ENCODE peak calls at places on chromosome 3, in seven cellular contexts. U is right cardiac atrium; M is colonic mucosa; D is adipocyte; Q is effector memory CD4-positive, alpha-beta T cell; K is neural progenitor cell; Y is psoas muscle. Z is an unnamed sample.

GRCh38 chr3:48016336-48016973 is at the start of gene MAP4:
- DNase-seq in U (no peak), M (no peak), D (peak; percentile 29), Q (no peak), K (no peak), Y (no peak), Z (no peak)

GRCh38 chr3:149442845-149443544 is 31.5 kb upstream of the TM4SF4 start:
- DNase-seq in U (no peak), M (no peak), D (peak; percentile 75), Q (no peak), K (no peak), Y (no peak), Z (no peak)

GRCh38 chr3:16849240-16849639 is 35.5 kb upstream of the PLCL2 start:
- DNase-seq in U (peak; percentile 62), M (peak; percentile 83), D (peak; percentile 65), Q (peak; percentile 54), K (peak; percentile 58), Y (peak; percentile 52), Z (peak; percentile 17)

GRCh38 chr3:13934813-13935212 is 54.9 kb upstream of the WNT7A start:
- DNase-seq in U (no peak), M (no peak), D (no peak), Q (no peak), K (no peak), Y (no peak), Z (no peak)

GRCh38 chr3:124600765-124601164 is 129.5 kb upstream of the UMPS start:
- DNase-seq in U (no peak), M (no peak), D (no peak), Q (no peak), K (no peak), Y (no peak), Z (no peak)

GRCh38 chr3:180063783-180064182 is 27.0 kb upstream of the PEX5L start:
- DNase-seq in U (no peak), M (no peak), D (no peak), Q (no peak), K (no peak), Y (no peak), Z (no peak)

GRCh38 chr3:132290833-132291232 is 26.4 kb upstream of the ACP3 start:
- DNase-seq in U (no peak), M (no peak), D (peak; percentile 46), Q (no peak), K (no peak), Y (no peak), Z (no peak)

GRCh38 chr3:71813704-71814103 is 28.8 kb upstream of the PROK2 start:
- DNase-seq in U (no peak), M (no peak), D (no peak), Q (no peak), K (no peak), Y (no peak), Z (no peak)

GRCh38 chr3:141454906-141455602 is 31.8 kb upstream of the RASA2 start:
- DNase-seq in U (peak; percentile 17), M (no peak), D (peak; percentile 87), Q (no peak), K (peak; percentile 74), Y (no peak), Z (no peak)

GRCh38 chr3:194592798-194593752 is 40.1 kb downstream of the TMEM44 start:
- DNase-seq in U (no peak), M (no peak), D (peak; percentile 99), Q (no peak), K (no peak), Y (no peak), Z (no peak)

GRCh38 chr3:34777361-34777760 is 862.0 kb upstream of the ARPP21 start:
- DNase-seq in U (no peak), M (no peak), D (no peak), Q (no peak), K (no peak), Y (no peak), Z (no peak)

GRCh38 chr3:121482651-121483050 is 63.1 kb downstream of the POLQ start:
- DNase-seq in U (no peak), M (no peak), D (peak; percentile 63), Q (no peak), K (no peak), Y (no peak), Z (no peak)

GRCh38 chr3:126436826-126437717 is 38.6 kb downstream of the ZXDC start:
- DNase-seq in U (no peak), M (peak; percentile 7), D (no peak), Q (no peak), K (no peak), Y (no peak), Z (no peak)

GRCh38 chr3:134527037-134527436 is 41.2 kb downstream of the CEP63 start:
- DNase-seq in U (no peak), M (no peak), D (peak; percentile 1), Q (no peak), K (peak; percentile 39), Y (no peak), Z (no peak)

GRCh38 chr3:113167929-113168771 is 43.2 kb upstream of the BOC start:
- DNase-seq in U (no peak), M (no peak), D (no peak), Q (no peak), K (no peak), Y (no peak), Z (no peak)

GRCh38 chr3:160217675-160218074 is 7.5 kb upstream of the C3orf80 start:
- DNase-seq in U (no peak), M (no peak), D (no peak), Q (no peak), K (no peak), Y (no peak), Z (no peak)

GRCh38 chr3:113773381-113773780 is 26.5 kb downstream of the ATP6V1A start:
- DNase-seq in U (no peak), M (no peak), D (peak; percentile 55), Q (no peak), K (no peak), Y (no peak), Z (no peak)

GRCh38 chr3:16663852-16664712 is 58.9 kb upstream of the DAZL start:
- DNase-seq in U (no peak), M (no peak), D (no peak), Q (no peak), K (peak; percentile 17), Y (no peak), Z (no peak)

GRCh38 chr3:155704771-155705559 is 39.9 kb downstream of the PLCH1 start:
- DNase-seq in U (no peak), M (no peak), D (no peak), Q (no peak), K (peak; percentile 46), Y (no peak), Z (no peak)

GRCh38 chr3:61181874-61182273 is 69.4 kb downstream of the FHIT start:
- DNase-seq in U (no peak), M (no peak), D (peak; percentile 1), Q (no peak), K (no peak), Y (no peak), Z (no peak)

GRCh38 chr3:40915346-40915865 is 283.9 kb upstream of the CTNNB1 start:
- DNase-seq in U (no peak), M (no peak), D (no peak), Q (no peak), K (no peak), Y (no peak), Z (no peak)

GRCh38 chr3:71547254-71548198 is 36.0 kb downstream of the FOXP1 start:
- DNase-seq in U (no peak), M (no peak), D (peak; percentile 68), Q (no peak), K (no peak), Y (no peak), Z (no peak)

GRCh38 chr3:64977308-64978100 is 289.7 kb upstream of the ADAMTS9 start:
- DNase-seq in U (no peak), M (no peak), D (peak; percentile 33), Q (no peak), K (no peak), Y (no peak), Z (no peak)

GRCh38 chr3:18443670-18444596 is 18.8 kb upstream of the SATB1 start:
- DNase-seq in U (peak; percentile 16), M (peak; percentile 43), D (peak; percentile 54), Q (no peak), K (peak; percentile 64), Y (peak; percentile 16), Z (peak; percentile 11)

GRCh38 chr3:18363367-18363766 is 61.8 kb downstream of the SATB1 start:
- DNase-seq in U (no peak), M (no peak), D (no peak), Q (no peak), K (no peak), Y (no peak), Z (no peak)

DNA sequence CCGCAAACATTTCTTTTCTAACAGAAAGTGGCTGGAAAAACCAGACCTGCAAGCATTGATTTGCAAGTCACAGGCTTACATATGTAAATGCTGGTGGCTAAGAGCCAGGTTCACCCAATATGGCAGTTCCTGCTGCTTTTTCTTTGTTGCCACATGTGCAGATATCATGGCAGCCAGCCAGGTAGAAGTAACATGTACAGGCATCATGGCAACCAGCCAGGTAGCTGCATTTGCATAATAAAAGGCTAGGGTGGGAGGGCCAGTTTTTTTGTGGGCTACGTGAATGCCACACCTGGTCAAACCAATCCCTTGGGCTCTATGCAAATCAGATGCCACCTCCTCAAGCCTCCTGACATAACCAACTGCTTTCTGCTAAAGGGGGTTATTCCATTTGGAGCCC is 2.8 kb upstream of the SMCO1 start:
- DNase-seq in U (no peak), M (no peak), D (no peak), Q (no peak), K (no peak), Y (no peak), Z (no peak)
- H3K9me3 ChIP-seq in U (peaks cover 5% of the 10 kb centered on the region), M (peaks cover 9% of the 10 kb centered on the region), D (peaks cover 16% of the 10 kb centered on the region), Q (peaks cover 12% of the 10 kb centered on the region), K (peaks cover 14% of the 10 kb centered on the region), Y (peaks cover 12% of the 10 kb centered on the region), Z (peaks cover 8% of the 10 kb centered on the region)

GRCh38 chr3:44642337-44642736 is 6.2 kb upstream of the ZNF35 start:
- DNase-seq in U (no peak), M (no peak), D (no peak), Q (no peak), K (no peak), Y (no peak), Z (no peak)
- H3K9me3 ChIP-seq in U (peaks cover 1% of the 10 kb centered on the region), M (peaks cover 18% of the 10 kb centered on the region), D (peaks cover 51% of the 10 kb centered on the region), Q (peaks cover 38% of the 10 kb centered on the region), K (peaks cover 25% of the 10 kb centered on the region), Y (peaks cover 53% of the 10 kb centered on the region), Z (peaks cover 36% of the 10 kb centered on the region)

DNA sequence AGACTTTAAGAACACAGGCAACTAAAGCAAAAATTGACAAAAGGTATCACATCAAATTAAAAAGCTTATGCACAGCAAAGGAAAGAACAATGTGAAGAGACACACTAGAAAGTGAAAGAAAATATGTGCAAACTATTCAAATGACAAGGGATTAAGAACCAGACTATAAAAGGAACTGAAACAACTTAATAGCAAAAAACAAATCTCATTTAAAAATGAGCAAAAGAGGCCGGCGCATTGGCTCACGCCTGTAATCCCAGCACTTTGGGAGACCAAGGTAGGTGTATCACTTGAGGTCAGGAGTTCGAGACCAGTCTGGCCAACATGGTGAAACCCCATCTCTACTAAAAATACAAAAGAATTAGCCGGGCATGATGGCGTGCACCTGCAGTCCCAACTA is 14.4 kb downstream of the NGLY1 start:
- DNase-seq in U (no peak), M (no peak), D (no peak), Q (no peak), K (no peak), Y (no peak), Z (no peak)
- H3K9me3 ChIP-seq in U (no peaks in the 10 kb centered on the region), M (no peaks in the 10 kb centered on the region), D (peaks cover 4% of the 10 kb centered on the region), Q (no peaks in the 10 kb centered on the region), K (peaks cover 8% of the 10 kb centered on the region), Y (peaks cover 9% of the 10 kb centered on the region), Z (no peaks in the 10 kb centered on the region)

GRCh38 chr3:49219132-49219531 is 47.7 kb downstream of the KLHDC8B start:
- DNase-seq in U (no peak), M (no peak), D (no peak), Q (no peak), K (no peak), Y (no peak), Z (no peak)
- H3K9me3 ChIP-seq in U (no peaks in the 10 kb centered on the region), M (no peaks in the 10 kb centered on the region), D (peaks cover 2% of the 10 kb centered on the region), Q (no peaks in the 10 kb centered on the region), K (no peaks in the 10 kb centered on the region), Y (no peaks in the 10 kb centered on the region), Z (no peaks in the 10 kb centered on the region)

Z was measured in T-helper 17 cell.